ENCODE peak calls at places on chromosomes 1 and 21, in eight cellular contexts. Z, D, Y, R, S, J, F and Q are unnamed samples.

GRCh38 chr1:9573723-9574122 is 15.0 kb upstream of the TMEM201 start:
- DNase-seq in Z (peak; percentile 58), D (no peak), Y (no peak), R (no peak), S (peak; percentile 25), J (no peak), F (no peak), Q (no peak)

GRCh38 chr1:55064861-55065263 is 25.5 kb downstream of the PCSK9 start:
- DNase-seq in Z (peak; percentile 78), D (no peak), Y (no peak), R (no peak), S (peak; percentile 61), J (peak; percentile 77), F (no peak), Q (no peak)

GRCh38 chr1:205329719-205330118 is 8.2 kb upstream of the NUAK2 start:
- DNase-seq in Z (no peak), D (no peak), Y (no peak), R (no peak), S (no peak), J (no peak), F (no peak), Q (no peak)

GRCh38 chr1:201153474-201154388 is 543 bp downstream of the TMEM9 start:
- DNase-seq in Z (no peak), D (no peak), Y (no peak), R (no peak), S (peak; percentile 18), J (no peak), F (no peak), Q (no peak)

GRCh38 chr1:75908717-75909152 is 23.5 kb downstream of the ASB17 start:
- DNase-seq in Z (peak; percentile 62), D (no peak), Y (no peak), R (peak; percentile 53), S (peak; percentile 50), J (no peak), F (peak; percentile 4), Q (no peak)

GRCh38 chr1:43344267-43344666 is 6.6 kb downstream of the MPL start:
- DNase-seq in Z (no peak), D (peak; percentile 34), Y (no peak), R (no peak), S (no peak), J (peak; percentile 47), F (no peak), Q (no peak)

GRCh38 chr1:228647523-228648444 is 87.5 kb upstream of the RHOU start:
- DNase-seq in Z (peak; percentile 69), D (peak; percentile 75), Y (peak; percentile 54), R (peak; percentile 66), S (no peak), J (peak; percentile 41), F (peak; percentile 64), Q (peak; percentile 57)

GRCh38 chr1:31715097-31715872 is 11.5 kb upstream of the COL16A1 start:
- DNase-seq in Z (peak; percentile 94), D (peak; percentile 99), Y (peak; percentile 78), R (no peak), S (peak; percentile 81), J (peak; percentile 97), F (peak; percentile 89), Q (peak; percentile 98)

GRCh38 chr21:18940791-18941190 is 537.2 kb upstream of the TMPRSS15 start:
- DNase-seq in Z (no peak), D (no peak), Y (no peak), R (no peak), S (no peak), J (no peak), F (no peak), Q (no peak)

GRCh38 chr21:31905444-31906400 is 32.9 kb downstream of the HUNK start:
- DNase-seq in Z (no peak), D (no peak), Y (no peak), R (no peak), S (peak; percentile 38), J (no peak), F (no peak), Q (no peak)

GRCh38 chr1:161486806-161487482 is 18.3 kb upstream of the FCGR2A start:
- DNase-seq in Z (peak; percentile 81), D (no peak), Y (peak; percentile 48), R (peak; percentile 46), S (peak; percentile 74), J (no peak), F (peak; percentile 63), Q (no peak)

GRCh38 chr1:117630423-117630998 is 24.7 kb downstream of the TENT5C start:
- DNase-seq in Z (no peak), D (no peak), Y (peak; percentile 94), R (no peak), S (no peak), J (peak; percentile 85), F (no peak), Q (peak; percentile 54)

GRCh38 chr1:168876830-168877229 is 147.8 kb upstream of the DPT start:
- DNase-seq in Z (no peak), D (no peak), Y (no peak), R (no peak), S (no peak), J (no peak), F (no peak), Q (no peak)

GRCh38 chr1:112701227-112702066 is 5.5 kb downstream of the RHOC start:
- DNase-seq in Z (no peak), D (no peak), Y (no peak), R (no peak), S (no peak), J (no peak), F (peak; percentile 37), Q (no peak)

GRCh38 chr1:172206256-172206655 is 214.2 kb upstream of the C1orf105 start:
- DNase-seq in Z (no peak), D (no peak), Y (no peak), R (no peak), S (no peak), J (no peak), F (no peak), Q (no peak)

GRCh38 chr1:224579526-224579925 is 36.6 kb upstream of the CNIH3 start:
- DNase-seq in Z (peak; percentile 19), D (no peak), Y (no peak), R (no peak), S (peak; percentile 76), J (no peak), F (no peak), Q (no peak)

GRCh38 chr1:17248781-17249180 is at the start of gene PADI3:
- DNase-seq in Z (no peak), D (no peak), Y (no peak), R (no peak), S (no peak), J (no peak), F (no peak), Q (peak; percentile 32)

GRCh38 chr1:17244826-17245740 is 3.8 kb upstream of the PADI3 start:
- DNase-seq in Z (no peak), D (no peak), Y (no peak), R (peak; percentile 60), S (no peak), J (no peak), F (no peak), Q (peak; percentile 24)

GRCh38 chr1:17239420-17239819 is 9.5 kb upstream of the PADI3 start:
- DNase-seq in Z (peak; percentile 83), D (no peak), Y (peak; percentile 64), R (peak; percentile 91), S (peak; percentile 92), J (no peak), F (peak; percentile 73), Q (no peak)

GRCh38 chr1:17245926-17246325 is 3.0 kb upstream of the PADI3 start:
- DNase-seq in Z (no peak), D (no peak), Y (no peak), R (no peak), S (no peak), J (no peak), F (no peak), Q (peak; percentile 23)

DNA sequence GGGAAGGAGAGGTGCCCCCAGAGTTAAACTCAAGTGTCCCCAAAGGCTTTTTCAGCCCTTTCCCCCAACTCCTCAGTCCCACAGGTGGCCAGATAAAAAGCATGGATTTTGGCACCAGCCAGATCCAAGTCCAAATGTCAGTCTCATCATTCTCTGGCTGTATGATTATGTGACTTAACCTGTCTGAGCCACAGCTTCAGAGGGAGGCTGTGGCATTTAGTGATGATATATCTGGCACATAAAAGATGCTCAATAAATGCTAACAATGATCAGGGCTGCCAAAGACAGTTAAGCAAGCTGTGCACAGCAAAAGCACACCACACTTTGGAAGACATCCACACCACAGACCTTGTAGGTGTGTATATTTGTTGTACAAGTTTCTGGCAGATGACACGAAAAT is 5.6 kb upstream of the PADI3 start:
- DNase-seq in Z (no peak), D (no peak), Y (no peak), R (no peak), S (no peak), J (no peak), F (no peak), Q (no peak)
- H3K4me1 ChIP-seq in Z (no peaks in the 10 kb centered on the region), D (no peaks in the 10 kb centered on the region), Y (no peaks in the 10 kb centered on the region), R (peaks cover 25% of the 10 kb centered on the region), S (no peaks in the 10 kb centered on the region), J (no peaks in the 10 kb centered on the region), F (no peaks in the 10 kb centered on the region), Q (no peaks in the 10 kb centered on the region)

DNA sequence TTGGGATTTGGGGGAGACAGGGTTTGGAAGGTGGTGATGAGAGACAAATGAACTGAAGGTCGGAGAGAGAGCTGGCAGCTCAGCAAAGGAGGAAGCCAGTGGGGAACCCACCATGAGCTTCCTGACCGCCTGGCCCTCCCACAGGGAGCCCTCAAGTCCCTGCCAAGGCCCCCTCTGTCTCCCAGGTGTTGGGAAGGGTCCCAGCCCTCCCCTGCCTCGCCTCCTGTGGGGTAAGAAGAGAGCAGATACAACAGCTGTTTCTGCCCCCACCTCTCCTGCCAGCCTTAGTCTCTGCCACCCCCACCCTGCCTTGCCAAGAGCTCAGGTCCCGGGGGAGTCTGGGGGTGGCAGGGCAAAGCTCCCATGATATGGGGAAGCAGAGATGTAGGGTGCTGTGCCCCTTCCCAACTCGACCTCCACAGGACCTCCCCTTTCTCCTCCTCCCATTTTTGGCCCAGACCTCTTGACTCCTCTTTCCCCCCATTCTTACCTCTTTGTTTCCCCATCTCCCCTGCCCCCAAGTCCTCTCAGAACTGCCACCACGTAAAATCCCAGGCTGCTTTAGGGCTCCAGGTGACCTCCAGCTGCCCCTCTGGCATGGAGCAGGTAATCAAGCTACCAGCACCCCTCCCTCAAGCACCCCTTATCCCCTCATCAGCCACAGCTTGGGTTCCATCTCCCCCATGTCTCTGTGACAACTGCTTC is 556 bp downstream of the S100A1 start:
- DNase-seq in Z (no peak), D (peak; percentile 66), Y (no peak), R (no peak), S (no peak), J (no peak), F (no peak), Q (no peak)
- H3K4me1 ChIP-seq in Z (peaks cover 27% of the 10 kb centered on the region), D (peaks cover 66% of the 10 kb centered on the region), Y (peaks cover 33% of the 10 kb centered on the region), R (peaks cover 28% of the 10 kb centered on the region), S (peaks cover 16% of the 10 kb centered on the region), J (peaks cover 78% of the 10 kb centered on the region), F (peaks cover 21% of the 10 kb centered on the region), Q (peaks cover 61% of the 10 kb centered on the region)

DNA sequence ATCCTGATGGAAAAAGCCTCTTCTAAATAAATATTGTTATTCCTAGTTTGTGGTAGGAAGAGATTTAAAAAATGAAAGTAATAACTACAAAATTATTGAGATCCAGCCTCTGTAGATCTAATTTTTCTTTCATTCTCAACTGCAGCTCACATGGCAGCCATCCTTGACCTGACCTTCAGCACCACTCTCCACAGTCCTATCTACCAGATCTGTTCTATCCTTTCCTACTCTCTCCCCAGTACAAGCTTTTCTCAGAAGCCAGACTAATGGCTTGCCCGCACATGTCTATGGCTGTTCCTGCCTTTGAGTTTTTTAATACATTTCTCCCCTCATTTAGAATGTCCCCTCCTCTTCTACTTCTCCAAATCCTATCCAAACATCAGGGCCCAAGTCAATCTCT is 51.5 kb downstream of the MACO1 start:
- DNase-seq in Z (no peak), D (no peak), Y (no peak), R (no peak), S (no peak), J (no peak), F (no peak), Q (no peak)
- H3K4me1 ChIP-seq in Z (no peaks in the 10 kb centered on the region), D (peaks cover 21% of the 10 kb centered on the region), Y (peaks cover 36% of the 10 kb centered on the region), R (peaks cover 28% of the 10 kb centered on the region), S (no peaks in the 10 kb centered on the region), J (peaks cover 23% of the 10 kb centered on the region), F (no peaks in the 10 kb centered on the region), Q (peaks cover 67% of the 10 kb centered on the region)

GRCh38 chr1:184487561-184488200 is 100.9 kb downstream of the C1orf21 start:
- DNase-seq in Z (no peak), D (no peak), Y (no peak), R (no peak), S (peak; percentile 80), J (no peak), F (no peak), Q (no peak)
- H3K4me1 ChIP-seq in Z (peaks cover 52% of the 10 kb centered on the region), D (peaks cover 46% of the 10 kb centered on the region), Y (peaks cover 63% of the 10 kb centered on the region), R (peaks cover 20% of the 10 kb centered on the region), S (peaks cover 23% of the 10 kb centered on the region), J (peaks cover 90% of the 10 kb centered on the region), F (peaks cover 63% of the 10 kb centered on the region), Q (peaks cover 93% of the 10 kb centered on the region)